ENCODE peak calls at places on chromosomes 12 and 14, in six cellular contexts. One of them, this sample, is unnamed.

GRCh38 chr14:49636866-49637265 is 1.8 kb upstream of the DNAAF2 start:
- DNase-seq in HCEC 1CT: no peak
- DNase-seq in NCI-H510A treated with DMSO at 0.1 percent for 48 hours: no peak
- DNase-seq in A172: no peak
- DNase-seq in astrocyte of the cerebellum: no peak
- DNase-seq in NCI-H1092 treated with DMSO at 0.1 percent for 48 hours: no peak
- DNase-seq in this sample: no peak

GRCh38 chr12:90618606-90619005 is 336.4 kb downstream of the CCER1 start:
- DNase-seq in HCEC 1CT: peak; percentile 15
- DNase-seq in NCI-H510A treated with DMSO at 0.1 percent for 48 hours: no peak
- DNase-seq in NCI-H1092 treated with DMSO at 0.1 percent for 48 hours: no peak
- DNase-seq in A172: no peak
- DNase-seq in astrocyte of the cerebellum: no peak
- DNase-seq in this sample: no peak

GRCh38 chr14:21527320-21527679 is 1.2 kb upstream of the SALL2 start:
- DNase-seq in A172: no peak
- DNase-seq in astrocyte of the cerebellum: no peak
- DNase-seq in HCEC 1CT: no peak
- DNase-seq in NCI-H510A treated with DMSO at 0.1 percent for 48 hours: no peak
- DNase-seq in NCI-H1092 treated with DMSO at 0.1 percent for 48 hours: no peak
- DNase-seq in this sample: no peak

GRCh38 chr12:107497231-107497630 is 188.4 kb upstream of the PWP1 start:
- DNase-seq in NCI-H1092 treated with DMSO at 0.1 percent for 48 hours: no peak
- DNase-seq in A172: no peak
- DNase-seq in astrocyte of the cerebellum: no peak
- DNase-seq in NCI-H510A treated with DMSO at 0.1 percent for 48 hours: no peak
- DNase-seq in HCEC 1CT: no peak
- DNase-seq in this sample: no peak

GRCh38 chr12:86261606-86262005 is 5.4 kb upstream of the MGAT4C start:
- DNase-seq in astrocyte of the cerebellum: no peak
- DNase-seq in HCEC 1CT: no peak
- DNase-seq in NCI-H1092 treated with DMSO at 0.1 percent for 48 hours: no peak
- DNase-seq in A172: no peak
- DNase-seq in NCI-H510A treated with DMSO at 0.1 percent for 48 hours: no peak
- DNase-seq in this sample: no peak

GRCh38 chr14:86543531-86543930 is 1013.6 kb downstream of the FLRT2 start:
- DNase-seq in NCI-H510A treated with DMSO at 0.1 percent for 48 hours: no peak
- DNase-seq in NCI-H1092 treated with DMSO at 0.1 percent for 48 hours: no peak
- DNase-seq in A172: no peak
- DNase-seq in astrocyte of the cerebellum: no peak
- DNase-seq in HCEC 1CT: no peak
- DNase-seq in this sample: no peak

GRCh38 chr12:93322784-93323183 is 54.9 kb upstream of the NUDT4 start:
- DNase-seq in NCI-H510A treated with DMSO at 0.1 percent for 48 hours: no peak
- DNase-seq in astrocyte of the cerebellum: no peak
- DNase-seq in NCI-H1092 treated with DMSO at 0.1 percent for 48 hours: no peak
- DNase-seq in HCEC 1CT: peak; percentile 78
- DNase-seq in A172: peak; percentile 48
- DNase-seq in this sample: no peak

GRCh38 chr14:102421366-102422057 is 58.8 kb downstream of the TECPR2 start:
- DNase-seq in A172: no peak
- DNase-seq in astrocyte of the cerebellum: no peak
- DNase-seq in HCEC 1CT: no peak
- DNase-seq in NCI-H1092 treated with DMSO at 0.1 percent for 48 hours: no peak
- DNase-seq in NCI-H510A treated with DMSO at 0.1 percent for 48 hours: no peak
- DNase-seq in this sample: no peak

GRCh38 chr14:42110167-42110566 is 503.5 kb downstream of the LRFN5 start:
- DNase-seq in astrocyte of the cerebellum: peak; percentile 12
- DNase-seq in A172: peak; percentile 35
- DNase-seq in HCEC 1CT: peak; percentile 41
- DNase-seq in NCI-H1092 treated with DMSO at 0.1 percent for 48 hours: peak; percentile 57
- DNase-seq in NCI-H510A treated with DMSO at 0.1 percent for 48 hours: no peak
- DNase-seq in this sample: peak; percentile 12

GRCh38 chr12:28925726-28926376 is 223.2 kb upstream of the FAR2 start:
- DNase-seq in NCI-H510A treated with DMSO at 0.1 percent for 48 hours: no peak
- DNase-seq in NCI-H1092 treated with DMSO at 0.1 percent for 48 hours: no peak
- DNase-seq in A172: no peak
- DNase-seq in astrocyte of the cerebellum: no peak
- DNase-seq in HCEC 1CT: peak; percentile 92
- DNase-seq in this sample: peak; percentile 73

GRCh38 chr14:61752626-61753025 is 9.6 kb upstream of the SNAPC1 start:
- DNase-seq in astrocyte of the cerebellum: no peak
- DNase-seq in A172: no peak
- DNase-seq in NCI-H1092 treated with DMSO at 0.1 percent for 48 hours: no peak
- DNase-seq in HCEC 1CT: peak; percentile 55
- DNase-seq in NCI-H510A treated with DMSO at 0.1 percent for 48 hours: no peak
- DNase-seq in this sample: no peak

GRCh38 chr12:54357802-54358619 is 6.3 kb downstream of the GPR84 start:
- DNase-seq in NCI-H1092 treated with DMSO at 0.1 percent for 48 hours: peak; percentile 72
- DNase-seq in HCEC 1CT: no peak
- DNase-seq in astrocyte of the cerebellum: no peak
- DNase-seq in A172: no peak
- DNase-seq in NCI-H510A treated with DMSO at 0.1 percent for 48 hours: peak; percentile 56
- DNase-seq in this sample: no peak

GRCh38 chr12:106358410-106359241 is 1.1 kb downstream of the POLR3B start:
- DNase-seq in astrocyte of the cerebellum: no peak
- DNase-seq in NCI-H1092 treated with DMSO at 0.1 percent for 48 hours: peak; percentile 43
- DNase-seq in NCI-H510A treated with DMSO at 0.1 percent for 48 hours: no peak
- DNase-seq in A172: peak; percentile 35
- DNase-seq in HCEC 1CT: no peak
- DNase-seq in this sample: no peak

GRCh38 chr14:105205718-105206208 is 24.7 kb upstream of the NUDT14 start:
- DNase-seq in NCI-H510A treated with DMSO at 0.1 percent for 48 hours: no peak
- DNase-seq in HCEC 1CT: no peak
- DNase-seq in A172: no peak
- DNase-seq in astrocyte of the cerebellum: no peak
- DNase-seq in NCI-H1092 treated with DMSO at 0.1 percent for 48 hours: no peak
- DNase-seq in this sample: no peak

GRCh38 chr12:91667698-91668097 is 477.9 kb downstream of the BTG1 start:
- DNase-seq in NCI-H510A treated with DMSO at 0.1 percent for 48 hours: no peak
- DNase-seq in astrocyte of the cerebellum: no peak
- DNase-seq in A172: no peak
- DNase-seq in NCI-H1092 treated with DMSO at 0.1 percent for 48 hours: no peak
- DNase-seq in HCEC 1CT: no peak
- DNase-seq in this sample: no peak

GRCh38 chr12:94148841-94149780 is 734 bp downstream of the PLXNC1 start:
- DNase-seq in NCI-H1092 treated with DMSO at 0.1 percent for 48 hours: peak; percentile 45
- DNase-seq in HCEC 1CT: no peak
- DNase-seq in astrocyte of the cerebellum: no peak
- DNase-seq in NCI-H510A treated with DMSO at 0.1 percent for 48 hours: no peak
- DNase-seq in A172: no peak
- DNase-seq in this sample: no peak

GRCh38 chr14:41605550-41606248 is 977 bp upstream of the LRFN5 start:
- DNase-seq in A172: no peak
- DNase-seq in NCI-H510A treated with DMSO at 0.1 percent for 48 hours: peak; percentile 81
- DNase-seq in astrocyte of the cerebellum: no peak
- DNase-seq in HCEC 1CT: no peak
- DNase-seq in NCI-H1092 treated with DMSO at 0.1 percent for 48 hours: peak; percentile 96
- DNase-seq in this sample: no peak

GRCh38 chr12:121290410-121290809 is 6.1 kb downstream of the CAMKK2 start:
- DNase-seq in NCI-H1092 treated with DMSO at 0.1 percent for 48 hours: no peak
- DNase-seq in NCI-H510A treated with DMSO at 0.1 percent for 48 hours: no peak
- DNase-seq in astrocyte of the cerebellum: no peak
- DNase-seq in A172: no peak
- DNase-seq in HCEC 1CT: no peak
- DNase-seq in this sample: no peak

GRCh38 chr12:55188974-55189556 is 31.8 kb upstream of the OR10A7 start:
- DNase-seq in NCI-H1092 treated with DMSO at 0.1 percent for 48 hours: peak; percentile 58
- DNase-seq in NCI-H510A treated with DMSO at 0.1 percent for 48 hours: peak; percentile 91
- DNase-seq in astrocyte of the cerebellum: peak; percentile 74
- DNase-seq in A172: peak; percentile 60
- DNase-seq in HCEC 1CT: peak; percentile 63
- DNase-seq in this sample: peak; percentile 26

GRCh38 chr12:131092911-131093901 is 139.5 kb downstream of the ADGRD1 start:
- DNase-seq in NCI-H1092 treated with DMSO at 0.1 percent for 48 hours: no peak
- DNase-seq in astrocyte of the cerebellum: peak; percentile 4
- DNase-seq in NCI-H510A treated with DMSO at 0.1 percent for 48 hours: no peak
- DNase-seq in HCEC 1CT: no peak
- DNase-seq in A172: no peak
- DNase-seq in this sample: no peak

GRCh38 chr12:2756756-2757155 is 38.0 kb upstream of the FKBP4 start:
- DNase-seq in NCI-H510A treated with DMSO at 0.1 percent for 48 hours: no peak
- DNase-seq in HCEC 1CT: no peak
- DNase-seq in A172: no peak
- DNase-seq in NCI-H1092 treated with DMSO at 0.1 percent for 48 hours: no peak
- DNase-seq in astrocyte of the cerebellum: no peak
- DNase-seq in this sample: no peak

GRCh38 chr14:104392396-104393198 is 187.0 kb upstream of the C14orf180 start:
- DNase-seq in NCI-H510A treated with DMSO at 0.1 percent for 48 hours: no peak
- DNase-seq in A172: no peak
- DNase-seq in HCEC 1CT: no peak
- DNase-seq in NCI-H1092 treated with DMSO at 0.1 percent for 48 hours: no peak
- DNase-seq in astrocyte of the cerebellum: no peak
- DNase-seq in this sample: no peak

GRCh38 chr12:92079054-92079385 is 66.6 kb downstream of the BTG1 start:
- DNase-seq in NCI-H1092 treated with DMSO at 0.1 percent for 48 hours: no peak
- DNase-seq in A172: no peak
- DNase-seq in astrocyte of the cerebellum: no peak
- DNase-seq in HCEC 1CT: no peak
- DNase-seq in NCI-H510A treated with DMSO at 0.1 percent for 48 hours: no peak
- DNase-seq in this sample: no peak

GRCh38 chr12:124448955-124449622 is 118.3 kb downstream of the NCOR2 start:
- DNase-seq in NCI-H1092 treated with DMSO at 0.1 percent for 48 hours: no peak
- DNase-seq in A172: no peak
- DNase-seq in astrocyte of the cerebellum: no peak
- DNase-seq in HCEC 1CT: no peak
- DNase-seq in NCI-H510A treated with DMSO at 0.1 percent for 48 hours: no peak
- DNase-seq in this sample: no peak

GRCh38 chr12:28550757-28551381 is 360.6 kb downstream of the CCDC91 start:
- DNase-seq in NCI-H1092 treated with DMSO at 0.1 percent for 48 hours: no peak
- DNase-seq in HCEC 1CT: peak; percentile 81
- DNase-seq in astrocyte of the cerebellum: no peak
- DNase-seq in A172: peak; percentile 18
- DNase-seq in NCI-H510A treated with DMSO at 0.1 percent for 48 hours: no peak
- DNase-seq in this sample: no peak

GRCh38 chr12:76201316-76201715 is 116.8 kb upstream of the NAP1L1 start:
- DNase-seq in NCI-H1092 treated with DMSO at 0.1 percent for 48 hours: no peak
- DNase-seq in HCEC 1CT: no peak
- DNase-seq in astrocyte of the cerebellum: no peak
- DNase-seq in NCI-H510A treated with DMSO at 0.1 percent for 48 hours: no peak
- DNase-seq in A172: no peak
- DNase-seq in this sample: no peak

GRCh38 chr14:79464468-79464867 is 746.8 kb downstream of the DIO2 start:
- DNase-seq in astrocyte of the cerebellum: no peak
- DNase-seq in HCEC 1CT: peak; percentile 12
- DNase-seq in NCI-H510A treated with DMSO at 0.1 percent for 48 hours: no peak
- DNase-seq in NCI-H1092 treated with DMSO at 0.1 percent for 48 hours: no peak
- DNase-seq in A172: no peak
- DNase-seq in this sample: no peak

GRCh38 chr12:112979281-112979680 is 962 bp downstream of the OAS2 start:
- DNase-seq in astrocyte of the cerebellum: no peak
- DNase-seq in NCI-H1092 treated with DMSO at 0.1 percent for 48 hours: no peak
- DNase-seq in HCEC 1CT: no peak
- DNase-seq in NCI-H510A treated with DMSO at 0.1 percent for 48 hours: no peak
- DNase-seq in A172: no peak
- DNase-seq in this sample: no peak